ENCODE peak calls at places on chromosomes 4 and X, in six cellular contexts. One of them, this sample, is unnamed.

GRCh38 chrX:68568136-68568535 is 69.3 kb downstream of the YIPF6 start:
- DNase-seq in iPS-NIHi11: no peak
- DNase-seq in coronary artery: no peak
- DNase-seq in stimulated activated CD8-positive, alpha-beta memory T cell treated with anti-CD3 and anti-CD28 coated beads, Interleukin-15, amount 100 ng/mL, for 4 hours: no peak
- DNase-seq in MCF 10A: no peak
- DNase-seq in amniotic stem cell: no peak
- DNase-seq in this sample: no peak

GRCh38 chr4:61373901-61374611 is 173.9 kb downstream of the ADGRL3 start:
- DNase-seq in iPS-NIHi11: no peak
- DNase-seq in MCF 10A: peak
- DNase-seq in coronary artery: no peak
- DNase-seq in stimulated activated CD8-positive, alpha-beta memory T cell treated with anti-CD3 and anti-CD28 coated beads, Interleukin-15, amount 100 ng/mL, for 4 hours: no peak
- DNase-seq in amniotic stem cell: no peak
- DNase-seq in this sample: no peak

GRCh38 chr4:56613101-56613862 is 67.8 kb downstream of the HOPX start:
- DNase-seq in amniotic stem cell: no peak
- DNase-seq in coronary artery: no peak
- DNase-seq in iPS-NIHi11: no peak
- DNase-seq in MCF 10A: peak
- DNase-seq in stimulated activated CD8-positive, alpha-beta memory T cell treated with anti-CD3 and anti-CD28 coated beads, Interleukin-15, amount 100 ng/mL, for 4 hours: no peak
- DNase-seq in this sample: peak

GRCh38 chrX:75038925-75039324 is 113.7 kb upstream of the NEXMIF start:
- DNase-seq in iPS-NIHi11: peak
- DNase-seq in MCF 10A: peak
- DNase-seq in stimulated activated CD8-positive, alpha-beta memory T cell treated with anti-CD3 and anti-CD28 coated beads, Interleukin-15, amount 100 ng/mL, for 4 hours: no peak
- DNase-seq in coronary artery: no peak
- DNase-seq in amniotic stem cell: no peak
- DNase-seq in this sample: no peak

GRCh38 chr4:74364649-74365491 is at the start of gene EREG:
- DNase-seq in iPS-NIHi11: peak
- DNase-seq in stimulated activated CD8-positive, alpha-beta memory T cell treated with anti-CD3 and anti-CD28 coated beads, Interleukin-15, amount 100 ng/mL, for 4 hours: no peak
- DNase-seq in coronary artery: no peak
- DNase-seq in MCF 10A: peak
- DNase-seq in amniotic stem cell: no peak
- DNase-seq in this sample: peak

GRCh38 chr4:149168645-149169044 is 647.0 kb downstream of the IQCM start:
- DNase-seq in amniotic stem cell: no peak
- DNase-seq in stimulated activated CD8-positive, alpha-beta memory T cell treated with anti-CD3 and anti-CD28 coated beads, Interleukin-15, amount 100 ng/mL, for 4 hours: no peak
- DNase-seq in coronary artery: no peak
- DNase-seq in MCF 10A: no peak
- DNase-seq in iPS-NIHi11: no peak
- DNase-seq in this sample: no peak

GRCh38 chrX:71178908-71179307 is 34.3 kb downstream of the NLGN3 start:
- DNase-seq in amniotic stem cell: peak
- DNase-seq in stimulated activated CD8-positive, alpha-beta memory T cell treated with anti-CD3 and anti-CD28 coated beads, Interleukin-15, amount 100 ng/mL, for 4 hours: no peak
- DNase-seq in MCF 10A: peak
- DNase-seq in iPS-NIHi11: peak
- DNase-seq in coronary artery: no peak
- DNase-seq in this sample: peak

GRCh38 chr4:86388252-86388651 is 28.4 kb upstream of the MAPK10 start:
- DNase-seq in MCF 10A: no peak
- DNase-seq in coronary artery: no peak
- DNase-seq in stimulated activated CD8-positive, alpha-beta memory T cell treated with anti-CD3 and anti-CD28 coated beads, Interleukin-15, amount 100 ng/mL, for 4 hours: no peak
- DNase-seq in iPS-NIHi11: no peak
- DNase-seq in amniotic stem cell: no peak
- DNase-seq in this sample: no peak

GRCh38 chrX:138082881-138083280 is 517.0 kb downstream of the ZIC3 start:
- DNase-seq in amniotic stem cell: no peak
- DNase-seq in coronary artery: no peak
- DNase-seq in MCF 10A: peak
- DNase-seq in stimulated activated CD8-positive, alpha-beta memory T cell treated with anti-CD3 and anti-CD28 coated beads, Interleukin-15, amount 100 ng/mL, for 4 hours: no peak
- DNase-seq in iPS-NIHi11: no peak
- DNase-seq in this sample: no peak

GRCh38 chrX:136185409-136186022 is 38.2 kb downstream of the FHL1 start:
- DNase-seq in stimulated activated CD8-positive, alpha-beta memory T cell treated with anti-CD3 and anti-CD28 coated beads, Interleukin-15, amount 100 ng/mL, for 4 hours: no peak
- DNase-seq in coronary artery: no peak
- DNase-seq in MCF 10A: peak
- DNase-seq in amniotic stem cell: no peak
- DNase-seq in iPS-NIHi11: no peak
- DNase-seq in this sample: peak

GRCh38 chrX:95346854-95347253 is 1337.8 kb upstream of the DIAPH2 start:
- DNase-seq in coronary artery: no peak
- DNase-seq in stimulated activated CD8-positive, alpha-beta memory T cell treated with anti-CD3 and anti-CD28 coated beads, Interleukin-15, amount 100 ng/mL, for 4 hours: no peak
- DNase-seq in iPS-NIHi11: no peak
- DNase-seq in MCF 10A: peak
- DNase-seq in amniotic stem cell: no peak
- DNase-seq in this sample: peak

GRCh38 chr4:4853371-4853823 is 6.1 kb upstream of the MSX1 start:
- DNase-seq in iPS-NIHi11: no peak
- DNase-seq in MCF 10A: no peak
- DNase-seq in amniotic stem cell: no peak
- DNase-seq in stimulated activated CD8-positive, alpha-beta memory T cell treated with anti-CD3 and anti-CD28 coated beads, Interleukin-15, amount 100 ng/mL, for 4 hours: no peak
- DNase-seq in coronary artery: no peak
- DNase-seq in this sample: no peak

GRCh38 chr4:76028242-76028859 is 5.1 kb upstream of the CXCL10 start:
- DNase-seq in stimulated activated CD8-positive, alpha-beta memory T cell treated with anti-CD3 and anti-CD28 coated beads, Interleukin-15, amount 100 ng/mL, for 4 hours: no peak
- DNase-seq in amniotic stem cell: no peak
- DNase-seq in MCF 10A: peak
- DNase-seq in iPS-NIHi11: no peak
- DNase-seq in coronary artery: no peak
- DNase-seq in this sample: peak

GRCh38 chrX:153774576-153775292 is 6.1 kb upstream of the SRPK3 start:
- DNase-seq in MCF 10A: no peak
- DNase-seq in amniotic stem cell: no peak
- DNase-seq in iPS-NIHi11: peak
- DNase-seq in stimulated activated CD8-positive, alpha-beta memory T cell treated with anti-CD3 and anti-CD28 coated beads, Interleukin-15, amount 100 ng/mL, for 4 hours: no peak
- DNase-seq in coronary artery: peak
- DNase-seq in this sample: peak

GRCh38 chrX:6550999-6551398 is 16.1 kb upstream of the VCX3A start:
- DNase-seq in coronary artery: no peak
- DNase-seq in stimulated activated CD8-positive, alpha-beta memory T cell treated with anti-CD3 and anti-CD28 coated beads, Interleukin-15, amount 100 ng/mL, for 4 hours: no peak
- DNase-seq in MCF 10A: no peak
- DNase-seq in amniotic stem cell: no peak
- DNase-seq in iPS-NIHi11: no peak
- DNase-seq in this sample: no peak

GRCh38 chr4:71189471-71189870 is 149.3 kb upstream of the SLC4A4 start:
- DNase-seq in stimulated activated CD8-positive, alpha-beta memory T cell treated with anti-CD3 and anti-CD28 coated beads, Interleukin-15, amount 100 ng/mL, for 4 hours: no peak
- DNase-seq in iPS-NIHi11: no peak
- DNase-seq in MCF 10A: no peak
- DNase-seq in coronary artery: no peak
- DNase-seq in amniotic stem cell: peak
- DNase-seq in this sample: no peak

GRCh38 chr4:15291133-15291532 is 136.7 kb upstream of the C1QTNF7 start:
- DNase-seq in amniotic stem cell: no peak
- DNase-seq in iPS-NIHi11: no peak
- DNase-seq in coronary artery: no peak
- DNase-seq in MCF 10A: peak
- DNase-seq in stimulated activated CD8-positive, alpha-beta memory T cell treated with anti-CD3 and anti-CD28 coated beads, Interleukin-15, amount 100 ng/mL, for 4 hours: no peak
- DNase-seq in this sample: no peak

GRCh38 chr4:55517526-55518229 is 29.0 kb downstream of the CLOCK start:
- DNase-seq in iPS-NIHi11: no peak
- DNase-seq in MCF 10A: no peak
- DNase-seq in stimulated activated CD8-positive, alpha-beta memory T cell treated with anti-CD3 and anti-CD28 coated beads, Interleukin-15, amount 100 ng/mL, for 4 hours: no peak
- DNase-seq in coronary artery: no peak
- DNase-seq in amniotic stem cell: no peak
- DNase-seq in this sample: no peak

GRCh38 chrX:136260801-136261200 is 9.6 kb upstream of the MAP7D3 start:
- DNase-seq in coronary artery: no peak
- DNase-seq in MCF 10A: no peak
- DNase-seq in stimulated activated CD8-positive, alpha-beta memory T cell treated with anti-CD3 and anti-CD28 coated beads, Interleukin-15, amount 100 ng/mL, for 4 hours: no peak
- DNase-seq in amniotic stem cell: peak
- DNase-seq in iPS-NIHi11: no peak
- DNase-seq in this sample: no peak

GRCh38 chr4:81971637-81972036 is 402.2 kb downstream of the HNRNPD start:
- DNase-seq in coronary artery: no peak
- DNase-seq in iPS-NIHi11: no peak
- DNase-seq in stimulated activated CD8-positive, alpha-beta memory T cell treated with anti-CD3 and anti-CD28 coated beads, Interleukin-15, amount 100 ng/mL, for 4 hours: no peak
- DNase-seq in amniotic stem cell: no peak
- DNase-seq in MCF 10A: no peak
- DNase-seq in this sample: no peak

GRCh38 chr4:87011340-87012034 is 76.7 kb downstream of the AFF1 start:
- DNase-seq in MCF 10A: peak
- DNase-seq in coronary artery: no peak
- DNase-seq in iPS-NIHi11: no peak
- DNase-seq in amniotic stem cell: peak
- DNase-seq in stimulated activated CD8-positive, alpha-beta memory T cell treated with anti-CD3 and anti-CD28 coated beads, Interleukin-15, amount 100 ng/mL, for 4 hours: no peak
- DNase-seq in this sample: no peak